ENCODE peak calls at places on chromosomes 12 and 14, in five cellular contexts. One of them, this sample, is unnamed.
A peak's percentile ranks its signal among the peaks of the same experiment; 100 is the strongest.

GRCh38 chr12:81758421-81759214 is 532 bp downstream of the PPFIA2 start:
- DNase-seq in bronchial epithelial cell: no peak
- DNase-seq in HL-60: no peak
- DNase-seq in GM06990: no peak
- DNase-seq in left ventricle myocardium inferior: peak; percentile 19
- DNase-seq in this sample: peak; percentile 21

GRCh38 chr12:66393890-66394289 is 91.6 kb downstream of the HELB start:
- DNase-seq in bronchial epithelial cell: no peak
- DNase-seq in HL-60: no peak
- DNase-seq in GM06990: no peak
- DNase-seq in left ventricle myocardium inferior: no peak
- DNase-seq in this sample: no peak

GRCh38 chr12:19284658-19285057 is 154.6 kb upstream of the AEBP2 start:
- DNase-seq in bronchial epithelial cell: no peak
- DNase-seq in HL-60: no peak
- DNase-seq in GM06990: no peak
- DNase-seq in left ventricle myocardium inferior: no peak
- DNase-seq in this sample: no peak

GRCh38 chr12:6688543-6688999 is 604 bp downstream of the ZNF384 start:
- DNase-seq in bronchial epithelial cell: no peak
- DNase-seq in HL-60: no peak
- DNase-seq in GM06990: no peak
- DNase-seq in left ventricle myocardium inferior: no peak
- DNase-seq in this sample: no peak

GRCh38 chr12:52066346-52067080 is 3.3 kb upstream of the ATG101 start:
- DNase-seq in bronchial epithelial cell: no peak
- DNase-seq in HL-60: no peak
- DNase-seq in GM06990: no peak
- DNase-seq in left ventricle myocardium inferior: no peak
- DNase-seq in this sample: no peak

GRCh38 chr14:92591346-92591745 is 77.8 kb downstream of the RIN3 start:
- DNase-seq in bronchial epithelial cell: no peak
- DNase-seq in HL-60: no peak
- DNase-seq in GM06990: no peak
- DNase-seq in left ventricle myocardium inferior: no peak
- DNase-seq in this sample: no peak

GRCh38 chr14:68734231-68734732 is 58.6 kb downstream of the ZFP36L1 start:
- DNase-seq in bronchial epithelial cell: peak; percentile 37
- DNase-seq in HL-60: peak; percentile 4
- DNase-seq in GM06990: peak; percentile 48
- DNase-seq in left ventricle myocardium inferior: no peak
- DNase-seq in this sample: peak; percentile 53

GRCh38 chr12:53378705-53379388 is 1.1 kb upstream of the SP1 start:
- DNase-seq in bronchial epithelial cell: no peak
- DNase-seq in HL-60: peak; percentile 45
- DNase-seq in GM06990: no peak
- DNase-seq in left ventricle myocardium inferior: no peak
- DNase-seq in this sample: no peak

GRCh38 chr12:92079054-92079385 is 66.6 kb downstream of the BTG1 start:
- DNase-seq in bronchial epithelial cell: no peak
- DNase-seq in HL-60: no peak
- DNase-seq in GM06990: no peak
- DNase-seq in left ventricle myocardium inferior: no peak
- DNase-seq in this sample: no peak

GRCh38 chr12:131076277-131076676 is 122.6 kb downstream of the ADGRD1 start:
- DNase-seq in bronchial epithelial cell: no peak
- DNase-seq in HL-60: no peak
- DNase-seq in GM06990: no peak
- DNase-seq in left ventricle myocardium inferior: no peak
- DNase-seq in this sample: peak; percentile 12

GRCh38 chr12:120388711-120389431 is 19.9 kb upstream of the MSI1 start:
- DNase-seq in bronchial epithelial cell: no peak
- DNase-seq in HL-60: no peak
- DNase-seq in GM06990: no peak
- DNase-seq in left ventricle myocardium inferior: no peak
- DNase-seq in this sample: no peak

GRCh38 chr14:22802860-22803562 is 12.2 kb downstream of the SLC7A7 start:
- DNase-seq in bronchial epithelial cell: no peak
- DNase-seq in HL-60: no peak
- DNase-seq in GM06990: no peak
- DNase-seq in left ventricle myocardium inferior: no peak
- DNase-seq in this sample: no peak

GRCh38 chr14:53695692-53696091 is 260.9 kb downstream of the BMP4 start:
- DNase-seq in bronchial epithelial cell: no peak
- DNase-seq in HL-60: no peak
- DNase-seq in GM06990: no peak
- DNase-seq in left ventricle myocardium inferior: no peak
- DNase-seq in this sample: no peak

GRCh38 chr14:55131782-55132181 is 2.7 kb downstream of the LGALS3 start:
- DNase-seq in bronchial epithelial cell: no peak
- DNase-seq in HL-60: no peak
- DNase-seq in GM06990: no peak
- DNase-seq in left ventricle myocardium inferior: no peak
- DNase-seq in this sample: no peak

GRCh38 chr12:45725631-45726593 is 3.6 kb upstream of the ARID2 start:
- DNase-seq in bronchial epithelial cell: peak; percentile 66
- DNase-seq in HL-60: no peak
- DNase-seq in GM06990: peak; percentile 29
- DNase-seq in left ventricle myocardium inferior: no peak
- DNase-seq in this sample: peak; percentile 44

GRCh38 chr14:35287481-35288013 is 4.6 kb upstream of the PSMA6 start:
- DNase-seq in bronchial epithelial cell: peak; percentile 13
- DNase-seq in HL-60: no peak
- DNase-seq in GM06990: no peak
- DNase-seq in left ventricle myocardium inferior: no peak
- DNase-seq in this sample: no peak

GRCh38 chr12:107318804-107319535 is 225.6 kb upstream of the CRY1 start:
- DNase-seq in bronchial epithelial cell: peak; percentile 34
- DNase-seq in HL-60: no peak
- DNase-seq in GM06990: peak; percentile 18
- DNase-seq in left ventricle myocardium inferior: no peak
- DNase-seq in this sample: peak; percentile 31

GRCh38 chr12:65015850-65016249 is 105.3 kb downstream of the WIF1 start:
- DNase-seq in bronchial epithelial cell: no peak
- DNase-seq in HL-60: no peak
- DNase-seq in GM06990: no peak
- DNase-seq in left ventricle myocardium inferior: no peak
- DNase-seq in this sample: no peak

GRCh38 chr12:57093412-57094193 is 4.7 kb downstream of the NAB2 start:
- DNase-seq in bronchial epithelial cell: peak; percentile 72
- DNase-seq in HL-60: no peak
- DNase-seq in GM06990: peak; percentile 81
- DNase-seq in left ventricle myocardium inferior: peak; percentile 75
- DNase-seq in this sample: peak; percentile 93
- TF ChIP-seq CTCF in bronchial epithelial cell: peak; percentile 75
- TF ChIP-seq CTCF in HL-60: peak; percentile 50
- TF ChIP-seq CTCF in GM06990: peak; percentile 78
- TF ChIP-seq CTCF in left ventricle myocardium inferior: peak; percentile 59
- TF ChIP-seq CTCF in this sample: peak; percentile 78

DNA sequence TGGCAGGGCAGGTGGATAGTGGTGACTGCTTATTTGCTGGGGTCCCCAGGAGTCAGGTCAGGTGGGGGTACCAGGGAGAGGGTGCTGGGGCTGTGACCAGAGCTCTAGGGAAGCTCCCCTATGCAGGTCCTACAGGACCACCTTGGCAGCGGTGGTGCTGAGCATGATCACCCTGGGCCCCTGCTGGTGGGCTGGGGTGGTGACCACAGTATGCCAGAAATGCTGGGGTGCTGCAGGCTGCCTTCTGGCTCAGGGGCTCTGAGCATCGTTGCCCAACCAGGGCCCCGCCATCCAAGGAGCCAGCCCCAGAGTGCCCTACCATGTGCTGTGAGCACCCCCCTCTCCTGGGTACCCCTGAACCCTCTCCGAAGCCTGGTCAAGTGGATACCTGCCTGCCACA is 17.5 kb upstream of the NUDT14 start:
- DNase-seq in bronchial epithelial cell: no peak
- DNase-seq in HL-60: no peak
- DNase-seq in GM06990: no peak
- DNase-seq in left ventricle myocardium inferior: no peak
- DNase-seq in this sample: no peak
- TF ChIP-seq CTCF in bronchial epithelial cell: no peak
- TF ChIP-seq CTCF in HL-60: no peak
- TF ChIP-seq CTCF in GM06990: no peak
- TF ChIP-seq CTCF in left ventricle myocardium inferior: no peak
- TF ChIP-seq CTCF in this sample: no peak

GRCh38 chr14:94541234-94541975 is 19.8 kb upstream of the SERPINA4 start:
- DNase-seq in bronchial epithelial cell: no peak
- DNase-seq in HL-60: no peak
- DNase-seq in GM06990: no peak
- DNase-seq in left ventricle myocardium inferior: no peak
- DNase-seq in this sample: no peak

GRCh38 chr14:94542111-94542810 is 19.0 kb upstream of the SERPINA4 start:
- DNase-seq in bronchial epithelial cell: no peak
- DNase-seq in HL-60: no peak
- DNase-seq in GM06990: no peak
- DNase-seq in left ventricle myocardium inferior: no peak
- DNase-seq in this sample: no peak

GRCh38 chr14:94538070-94538740 is 23.0 kb upstream of the SERPINA4 start:
- DNase-seq in bronchial epithelial cell: no peak
- DNase-seq in HL-60: no peak
- DNase-seq in GM06990: no peak
- DNase-seq in left ventricle myocardium inferior: no peak
- DNase-seq in this sample: no peak

GRCh38 chr14:94539181-94539580 is 22.1 kb upstream of the SERPINA4 start:
- DNase-seq in bronchial epithelial cell: no peak
- DNase-seq in HL-60: no peak
- DNase-seq in GM06990: no peak
- DNase-seq in left ventricle myocardium inferior: no peak
- DNase-seq in this sample: no peak

GRCh38 chr14:94540031-94540794 is 21.0 kb upstream of the SERPINA4 start:
- DNase-seq in bronchial epithelial cell: no peak
- DNase-seq in HL-60: no peak
- DNase-seq in GM06990: no peak
- DNase-seq in left ventricle myocardium inferior: no peak
- DNase-seq in this sample: no peak
- TF ChIP-seq CTCF in bronchial epithelial cell: no peak
- TF ChIP-seq CTCF in HL-60: no peak
- TF ChIP-seq CTCF in GM06990: no peak
- TF ChIP-seq CTCF in left ventricle myocardium inferior: no peak
- TF ChIP-seq CTCF in this sample: no peak

GRCh38 chr12:70719672-70720420 is 82.6 kb upstream of the PTPRB start:
- DNase-seq in bronchial epithelial cell: peak; percentile 6
- DNase-seq in HL-60: no peak
- DNase-seq in GM06990: no peak
- DNase-seq in left ventricle myocardium inferior: peak; percentile 23
- DNase-seq in this sample: no peak

GRCh38 chr12:70721216-70721615 is 84.0 kb upstream of the PTPRB start:
- DNase-seq in bronchial epithelial cell: no peak
- DNase-seq in HL-60: no peak
- DNase-seq in GM06990: no peak
- DNase-seq in left ventricle myocardium inferior: no peak
- DNase-seq in this sample: no peak

GRCh38 chr12:70722584-70723343 is 85.5 kb upstream of the PTPRB start:
- DNase-seq in bronchial epithelial cell: no peak
- DNase-seq in HL-60: no peak
- DNase-seq in GM06990: no peak
- DNase-seq in left ventricle myocardium inferior: no peak
- DNase-seq in this sample: no peak

GRCh38 chr12:70721958-70722357 is 84.7 kb upstream of the PTPRB start:
- DNase-seq in bronchial epithelial cell: no peak
- DNase-seq in HL-60: no peak
- DNase-seq in GM06990: no peak
- DNase-seq in left ventricle myocardium inferior: no peak
- DNase-seq in this sample: no peak

DNA sequence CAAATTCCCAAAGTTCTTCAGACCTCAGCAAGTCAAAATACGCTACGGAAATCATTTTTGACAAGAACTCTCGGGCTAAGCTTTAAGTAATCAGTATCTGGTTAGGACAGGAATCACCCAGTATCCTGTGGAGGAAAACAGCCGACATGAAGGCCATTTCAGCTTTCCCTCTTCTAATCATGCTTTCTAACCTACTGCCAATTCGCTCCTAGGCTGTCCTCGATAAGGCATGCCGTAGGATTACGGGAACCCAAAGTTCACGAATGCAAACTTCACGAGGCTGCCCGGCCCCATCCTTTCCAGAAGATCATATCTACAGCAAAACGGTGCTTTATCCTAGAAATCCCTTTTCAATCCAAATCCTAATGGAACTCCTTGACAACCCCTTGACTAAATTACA is 81.9 kb upstream of the PTPRB start:
- DNase-seq in bronchial epithelial cell: no peak
- DNase-seq in HL-60: no peak
- DNase-seq in GM06990: no peak
- DNase-seq in left ventricle myocardium inferior: no peak
- DNase-seq in this sample: no peak
- TF ChIP-seq CTCF in bronchial epithelial cell: no peak
- TF ChIP-seq CTCF in HL-60: no peak
- TF ChIP-seq CTCF in GM06990: no peak
- TF ChIP-seq CTCF in left ventricle myocardium inferior: no peak
- TF ChIP-seq CTCF in this sample: no peak

GRCh38 chr12:111444706-111445310 is 39.1 kb downstream of the SH2B3 start:
- DNase-seq in bronchial epithelial cell: no peak
- DNase-seq in HL-60: peak; percentile 85
- DNase-seq in GM06990: peak; percentile 87
- DNase-seq in left ventricle myocardium inferior: peak; percentile 69
- DNase-seq in this sample: peak; percentile 92
- TF ChIP-seq CTCF in bronchial epithelial cell: no peak
- TF ChIP-seq CTCF in HL-60: no peak
- TF ChIP-seq CTCF in GM06990: no peak
- TF ChIP-seq CTCF in left ventricle myocardium inferior: peak; percentile 27
- TF ChIP-seq CTCF in this sample: no peak

DNA sequence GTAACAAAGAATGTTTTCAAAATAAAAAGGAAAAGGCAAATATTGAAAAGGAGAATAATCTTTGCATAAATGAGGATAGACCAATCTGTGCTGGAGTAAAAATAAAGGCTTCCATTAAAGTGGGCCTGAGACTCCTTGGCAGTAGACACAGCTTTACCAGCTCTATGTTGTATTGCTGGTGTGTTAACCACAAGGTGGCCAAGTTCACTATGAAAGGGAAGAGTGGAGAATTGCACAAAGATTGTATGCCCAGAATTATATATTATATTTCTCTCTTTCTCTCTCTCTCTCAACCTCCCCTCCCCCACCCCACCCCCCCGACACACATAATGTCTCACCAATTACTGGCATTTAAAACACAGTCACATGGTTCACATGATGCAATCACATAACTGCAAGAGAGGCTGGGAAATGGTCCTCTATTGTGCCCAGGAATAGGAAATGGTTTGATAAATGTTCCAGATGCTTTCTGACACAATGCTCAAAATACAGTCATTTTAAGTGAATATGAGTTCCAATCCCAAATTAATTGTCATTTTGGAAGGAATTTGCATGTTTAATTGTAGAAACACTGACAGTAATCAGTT is 222.6 kb upstream of the SYT1 start:
- DNase-seq in bronchial epithelial cell: peak; percentile 5
- DNase-seq in HL-60: no peak
- DNase-seq in GM06990: no peak
- DNase-seq in left ventricle myocardium inferior: no peak
- DNase-seq in this sample: no peak
- TF ChIP-seq CTCF in bronchial epithelial cell: peak; percentile 30
- TF ChIP-seq CTCF in HL-60: no peak
- TF ChIP-seq CTCF in GM06990: no peak
- TF ChIP-seq CTCF in left ventricle myocardium inferior: no peak
- TF ChIP-seq CTCF in this sample: no peak